ENCODE peak calls at places on chromosomes 13 and 19, in eight cellular contexts. K is CD4-positive, alpha-beta memory T cell; Y is upper lobe of right lung; U is adrenal gland; N is stomach; H is hepatocyte; L is pancreas; B is caudate nucleus. X is an unnamed sample.

GRCh38 chr19:12783226-12783848 is 7.9 kb upstream of the JUNB start:
- DNase-seq in Y (no peak), H (no peak), K (peak; percentile 22), L (no peak), B (no peak), N (no peak), U (no peak), X (no peak)

GRCh38 chr13:29059837-29060236 is 239.7 kb downstream of the MTUS2 start:
- DNase-seq in H (no peak), U (no peak), Y (no peak), N (no peak), B (no peak), K (no peak), L (no peak), X (peak; percentile 31)

GRCh38 chr19:28530406-28531035 is 682.4 kb downstream of the UQCRFS1 start:
- DNase-seq in B (no peak), Y (no peak), L (no peak), U (no peak), K (no peak), H (no peak), N (no peak), X (no peak)

GRCh38 chr13:51912091-51912490 is 50.3 kb downstream of the CCDC70 start:
- DNase-seq in Y (no peak), K (no peak), U (no peak), B (peak; percentile 65), L (no peak), H (no peak), N (peak; percentile 50), X (peak; percentile 15)

GRCh38 chr19:50478901-50479715 is 2.5 kb upstream of the GARIN5A start:
- DNase-seq in Y (peak; percentile 63), H (no peak), L (no peak), K (no peak), N (no peak), B (no peak), U (no peak), X (no peak)

GRCh38 chr13:63408227-63409202 is 1992.9 kb upstream of the PCDH20 start:
- DNase-seq in B (no peak), U (no peak), H (no peak), K (no peak), N (no peak), Y (no peak), L (no peak), X (no peak)

GRCh38 chr19:14073925-14074838 is 1.6 kb downstream of the MISP3 start:
- DNase-seq in B (peak; percentile 72), N (peak; percentile 66), K (no peak), L (peak; percentile 62), H (peak; percentile 62), U (no peak), Y (peak; percentile 69), X (peak; percentile 79)

GRCh38 chr19:18754501-18754900 is 36.6 kb downstream of the COMP start:
- DNase-seq in H (no peak), B (no peak), U (no peak), Y (no peak), N (no peak), L (no peak), K (no peak), X (no peak)

GRCh38 chr13:48731957-48732569 is 78.3 kb downstream of the CYSLTR2 start:
- DNase-seq in N (peak; percentile 50), Y (peak; percentile 69), B (no peak), K (peak; percentile 54), U (peak; percentile 61), L (peak; percentile 59), H (peak; percentile 64), X (peak; percentile 33)

GRCh38 chr13:73138967-73139491 is 80.2 kb downstream of the KLF5 start:
- DNase-seq in N (no peak), U (no peak), B (no peak), K (no peak), Y (no peak), L (no peak), H (peak; percentile 59), X (peak; percentile 38)

GRCh38 chr19:15684828-15685227 is 11.9 kb downstream of the CYP4F12 start:
- DNase-seq in L (no peak), H (no peak), Y (no peak), U (no peak), B (no peak), N (no peak), K (no peak), X (no peak)

GRCh38 chr19:28980236-28980868 is 232.6 kb downstream of the UQCRFS1 start:
- DNase-seq in H (no peak), L (no peak), Y (no peak), N (no peak), B (no peak), U (no peak), K (no peak), X (no peak)

GRCh38 chr19:10724573-10725071 is 6.7 kb downstream of the DNM2 start:
- DNase-seq in N (no peak), H (no peak), U (no peak), L (no peak), K (no peak), Y (no peak), B (no peak), X (no peak)

GRCh38 chr13:26011996-26012688 is 39.7 kb downstream of the SHISA2 start:
- DNase-seq in Y (peak; percentile 74), B (no peak), H (no peak), K (peak; percentile 55), L (no peak), N (no peak), U (peak; percentile 14), X (peak; percentile 1)

GRCh38 chr19:16369306-16369663 is 44.7 kb downstream of the KLF2 start:
- DNase-seq in H (no peak), U (no peak), L (no peak), Y (no peak), B (no peak), N (no peak), K (no peak), X (no peak)

GRCh38 chr13:111216166-111216960 is 101.3 kb downstream of the ARHGEF7 start:
- DNase-seq in U (no peak), K (peak; percentile 32), B (peak; percentile 35), H (peak; percentile 60), L (no peak), Y (no peak), N (peak; percentile 39), X (peak; percentile 52)

DNA sequence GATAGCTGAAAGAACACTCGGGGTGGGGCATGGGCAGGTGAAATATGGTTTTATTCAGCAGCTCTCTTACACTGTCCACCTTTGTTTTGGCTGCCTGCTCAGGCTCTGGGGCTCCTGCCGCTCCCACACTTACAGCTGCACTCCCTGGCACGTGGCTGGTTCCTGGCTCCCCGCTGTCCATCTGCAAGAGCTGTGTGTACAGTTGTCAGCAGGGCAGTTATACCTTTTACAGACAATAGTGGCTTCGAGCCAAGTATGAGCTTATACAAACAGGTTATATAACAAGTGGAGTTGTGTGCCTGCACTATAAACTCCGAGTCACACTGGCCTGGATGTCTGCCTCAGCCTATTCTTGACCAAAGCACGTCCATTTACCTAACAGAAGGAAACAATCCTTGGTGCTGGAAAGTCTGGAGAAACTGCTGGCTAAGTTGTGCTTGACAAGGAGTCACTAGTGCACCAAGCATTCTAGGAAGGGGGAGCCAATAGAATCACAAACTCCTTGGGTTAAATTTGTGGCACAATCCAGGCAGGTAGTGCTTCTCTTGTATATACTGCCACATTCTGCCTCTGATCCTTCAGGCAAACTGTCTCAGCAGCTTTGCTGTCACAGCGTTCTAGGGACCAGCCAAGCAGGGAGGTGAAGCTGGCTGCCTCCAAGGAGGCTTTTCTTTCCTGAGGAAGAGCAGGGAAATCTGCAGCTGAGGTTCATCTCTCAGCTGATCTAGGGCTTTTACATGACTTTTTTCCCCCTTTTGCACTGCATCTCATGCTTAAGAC is 68.2 kb downstream of the NHLRC3 start:
- DNase-seq in K (no peak), N (no peak), H (no peak), B (no peak), L (no peak), U (no peak), Y (no peak), X (peak; percentile 5)
- H3K27ac ChIP-seq in K (no peak overlapping the region), N (no peak overlapping the region), H (no peak overlapping the region), B (no peak overlapping the region), L (no peak overlapping the region), U (no peak overlapping the region), Y (no peak overlapping the region), X (no peak overlapping the region)

GRCh38 chr13:114021464-114022308 is 47.8 kb upstream of the C13orf46 start:
- DNase-seq in K (no peak), B (no peak), Y (no peak), L (peak; percentile 7), U (no peak), N (no peak), H (no peak), X (no peak)

GRCh38 chr13:114022876-114023275 is 49.0 kb upstream of the C13orf46 start:
- DNase-seq in L (peak; percentile 13), B (no peak), U (no peak), K (no peak), Y (no peak), H (no peak), N (no peak), X (no peak)

GRCh38 chr13:114023716-114024602 is 50.1 kb upstream of the C13orf46 start:
- DNase-seq in H (no peak), L (peak; percentile 14), N (no peak), K (no peak), U (no peak), B (no peak), Y (no peak), X (no peak)

GRCh38 chr13:114020750-114021463 is 47.0 kb upstream of the C13orf46 start:
- DNase-seq in B (no peak), Y (no peak), H (no peak), K (no peak), N (no peak), U (no peak), L (no peak), X (no peak)

GRCh38 chr13:114022309-114022669 is 48.4 kb upstream of the C13orf46 start:
- DNase-seq in K (no peak), B (no peak), Y (no peak), L (peak; percentile 8), H (no peak), N (no peak), U (no peak), X (no peak)
- H3K27ac ChIP-seq in K (no peak overlapping the region), B (no peak overlapping the region), Y (no peak overlapping the region), L (no peak overlapping the region), H (no peak overlapping the region), N (no peak overlapping the region), U (no peak overlapping the region), X (no peak overlapping the region)

GRCh38 chr19:33306191-33306590 is 3.9 kb upstream of the CEBPA start:
- DNase-seq in U (no peak), L (no peak), Y (no peak), H (no peak), B (no peak), N (no peak), K (no peak), X (no peak)
- H3K27ac ChIP-seq in U (no peak overlapping the region), L (no peak overlapping the region), Y (peak overlapping the region; percentile 17), H (peak overlapping the region; percentile 100), B (no peak overlapping the region), N (peak overlapping the region; percentile 60), K (no peak overlapping the region), X (peak overlapping the region; percentile 94)

DNA sequence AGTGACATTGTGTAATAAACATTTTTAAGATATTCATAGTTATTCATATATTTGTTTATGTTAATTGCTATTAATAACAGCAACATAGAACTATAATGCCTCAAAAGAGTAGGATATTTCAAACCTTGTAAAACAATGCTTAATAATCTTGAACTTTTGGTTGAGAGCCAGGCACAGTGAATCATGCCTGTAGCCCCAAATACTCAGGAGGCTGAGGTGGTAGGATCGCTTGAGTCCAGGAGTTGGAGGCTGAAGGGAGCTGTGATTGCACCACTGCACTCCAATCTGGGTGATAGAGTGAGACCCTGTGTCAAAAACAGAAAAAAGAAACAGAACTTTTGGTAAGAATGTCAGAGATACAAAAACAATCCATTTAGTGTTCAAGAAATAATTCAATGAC is 213.9 kb upstream of the SLITRK1 start:
- DNase-seq in L (no peak), K (no peak), N (no peak), U (no peak), Y (no peak), H (no peak), B (no peak), X (no peak)
- H3K27ac ChIP-seq in L (no peak overlapping the region), K (no peak overlapping the region), N (no peak overlapping the region), U (no peak overlapping the region), Y (no peak overlapping the region), H (no peak overlapping the region), B (no peak overlapping the region), X (no peak overlapping the region)

GRCh38 chr13:75738841-75739240 is 102.7 kb downstream of the LMO7 start:
- DNase-seq in B (no peak), L (no peak), U (no peak), H (no peak), K (no peak), Y (no peak), N (no peak), X (no peak)
- H3K27ac ChIP-seq in B (no peak overlapping the region), L (no peak overlapping the region), U (no peak overlapping the region), H (no peak overlapping the region), K (no peak overlapping the region), Y (no peak overlapping the region), N (no peak overlapping the region), X (no peak overlapping the region)

X was measured in small intestine.